ENCODE peak calls at places on chromosome 14, in nine cellular contexts. J is adrenal gland, Q is lower lobe of right lung, O is stomach, D is heart right ventricle, M is fibroblast of lung, Z is AG04450, P is left ventricle myocardium inferior, I is ovary. T is an unnamed sample.

GRCh38 chr14:85443001-85443400 is 86.9 kb upstream of the FLRT2 start:
- DNase-seq in J (no peak), Q (no peak), O (no peak), D (no peak), M (no peak), Z (no peak), P (no peak), I (no peak), T (no peak)

GRCh38 chr14:61525293-61526011 is 169.9 kb upstream of the HIF1A start:
- DNase-seq in J (peak; percentile 84), Q (peak; percentile 70), O (peak; percentile 58), D (peak; percentile 52), M (peak; percentile 57), Z (no peak), P (peak; percentile 65), I (peak; percentile 40), T (peak; percentile 89)

GRCh38 chr14:44897041-44897843 is 64.5 kb downstream of the KLHL28 start:
- DNase-seq in J (peak; percentile 99), Q (peak; percentile 99), O (peak; percentile 99), D (peak; percentile 98), M (peak; percentile 97), Z (peak; percentile 91), P (peak; percentile 99), I (peak; percentile 99), T (peak; percentile 99)

GRCh38 chr14:64777461-64777860 is 73.2 kb downstream of the PLEKHG3 start:
- DNase-seq in J (no peak), Q (no peak), O (no peak), D (no peak), M (no peak), Z (no peak), P (no peak), I (no peak), T (no peak)

GRCh38 chr14:105889666-105890473 is 363.5 kb downstream of the TMEM121 start:
- DNase-seq in J (no peak), Q (peak; percentile 24), O (no peak), D (no peak), M (no peak), Z (no peak), P (peak; percentile 8), I (peak; percentile 1), T (peak; percentile 69)

GRCh38 chr14:68141531-68142088 is 322.0 kb downstream of the RAD51B start:
- DNase-seq in J (no peak), Q (no peak), O (no peak), D (no peak), M (peak; percentile 74), Z (no peak), P (no peak), I (no peak), T (no peak)

GRCh38 chr14:56338674-56339073 is 220.5 kb downstream of the PELI2 start:
- DNase-seq in J (no peak), Q (no peak), O (no peak), D (no peak), M (no peak), Z (no peak), P (no peak), I (no peak), T (no peak)

GRCh38 chr14:99388286-99388685 is 92.4 kb downstream of the SETD3 start:
- DNase-seq in J (no peak), Q (no peak), O (no peak), D (no peak), M (no peak), Z (no peak), P (no peak), I (no peak), T (no peak)

GRCh38 chr14:96268426-96269358 is 12.7 kb downstream of the BDKRB1 start:
- DNase-seq in J (peak; percentile 25), Q (no peak), O (no peak), D (no peak), M (peak; percentile 96), Z (peak; percentile 88), P (no peak), I (no peak), T (no peak)

GRCh38 chr14:96265387-96265786 is 9.4 kb downstream of the BDKRB1 start:
- DNase-seq in J (no peak), Q (no peak), O (no peak), D (no peak), M (peak; percentile 51), Z (no peak), P (no peak), I (no peak), T (no peak)

GRCh38 chr14:96267916-96268315 is 11.9 kb downstream of the BDKRB1 start:
- DNase-seq in J (no peak), Q (no peak), O (no peak), D (no peak), M (no peak), Z (no peak), P (no peak), I (no peak), T (no peak)

GRCh38 chr14:96269359-96269710 is 13.3 kb downstream of the BDKRB1 start:
- DNase-seq in J (no peak), Q (no peak), O (no peak), D (no peak), M (no peak), Z (no peak), P (no peak), I (no peak), T (no peak)

DNA sequence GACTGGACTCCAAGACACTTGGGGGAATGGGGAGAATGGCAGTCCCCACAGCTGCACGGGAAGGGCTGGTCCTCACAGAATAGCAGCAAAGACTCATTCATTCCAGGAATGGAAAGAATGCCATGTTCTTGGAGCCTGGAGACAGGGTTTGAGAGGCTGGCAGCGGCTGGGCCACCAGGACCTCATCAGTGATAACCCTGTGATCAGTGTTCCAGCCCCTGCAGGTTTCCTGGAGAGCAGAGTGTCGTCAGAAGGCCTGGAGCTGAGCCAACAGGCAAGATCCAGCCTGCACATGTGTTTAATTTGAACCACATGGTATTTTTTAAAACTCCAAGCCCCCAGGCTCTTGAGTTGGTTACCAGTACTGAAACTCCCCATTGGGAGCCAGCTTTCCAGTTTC is 11.3 kb downstream of the BDKRB1 start:
- DNase-seq in J (no peak), Q (no peak), O (no peak), D (no peak), M (peak; percentile 82), Z (peak; percentile 69), P (no peak), I (no peak), T (no peak)
- H3K27ac ChIP-seq in J (no peak overlapping the region), Q (no peak overlapping the region), O (no peak overlapping the region), D (no peak overlapping the region), M (peak overlapping the region; percentile 43), Z (peak overlapping the region; percentile 89), P (no peak overlapping the region), I (no peak overlapping the region), T (no peak overlapping the region)

GRCh38 chr14:34303811-34304210 is 158.2 kb downstream of the SPTSSA start:
- DNase-seq in J (no peak), Q (no peak), O (no peak), D (no peak), M (no peak), Z (no peak), P (no peak), I (no peak), T (no peak)

GRCh38 chr14:34300330-34300729 is 161.7 kb downstream of the SPTSSA start:
- DNase-seq in J (no peak), Q (no peak), O (no peak), D (no peak), M (no peak), Z (no peak), P (no peak), I (no peak), T (no peak)

GRCh38 chr14:34299360-34299759 is 162.7 kb downstream of the SPTSSA start:
- DNase-seq in J (no peak), Q (no peak), O (no peak), D (no peak), M (no peak), Z (no peak), P (no peak), I (no peak), T (no peak)

GRCh38 chr14:34302654-34303053 is 159.4 kb downstream of the SPTSSA start:
- DNase-seq in J (no peak), Q (no peak), O (no peak), D (no peak), M (peak; percentile 17), Z (no peak), P (no peak), I (no peak), T (no peak)

DNA sequence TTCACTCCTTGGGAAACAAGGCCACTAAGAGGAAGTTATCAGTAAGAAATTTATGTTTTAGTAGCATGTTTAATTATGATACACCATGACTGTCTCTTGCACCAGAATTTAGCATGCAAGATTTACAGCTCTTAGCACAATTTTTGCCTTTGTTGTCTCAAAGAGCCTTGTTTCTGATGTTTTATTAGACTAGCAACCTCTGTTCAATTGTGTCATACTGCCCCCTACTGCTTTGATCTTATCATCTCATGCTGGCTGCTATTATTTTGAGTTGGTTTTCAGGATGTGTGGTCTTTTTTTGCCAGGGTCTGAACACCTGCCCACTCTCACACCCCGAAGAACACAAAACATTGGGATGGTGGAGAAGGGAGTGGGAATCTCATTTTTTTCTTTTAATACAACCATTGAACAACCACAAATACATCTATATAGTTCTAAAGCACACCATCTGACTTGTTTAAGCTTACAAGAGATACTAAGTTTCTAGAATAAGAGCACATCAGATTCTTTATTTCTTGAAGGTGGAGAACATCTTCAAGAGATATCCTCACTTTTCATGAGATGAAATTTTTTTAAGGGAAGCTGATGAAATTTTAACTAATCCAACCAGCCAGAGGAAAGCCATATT is 160.8 kb downstream of the SPTSSA start:
- DNase-seq in J (no peak), Q (no peak), O (no peak), D (no peak), M (peak; percentile 48), Z (no peak), P (no peak), I (no peak), T (no peak)
- TF ChIP-seq CTCF in J (peak; percentile 48), Q (peak; percentile 60), O (peak; percentile 69), D (peak; percentile 76), M (peak; percentile 56), Z (peak; percentile 50), P (peak; percentile 73), I (no peak), T (no peak)

GRCh38 chr14:50000215-50001145 is 107.6 kb downstream of the ARF6 start:
- DNase-seq in J (peak; percentile 54), Q (peak; percentile 72), O (peak; percentile 56), D (peak; percentile 53), M (peak; percentile 71), Z (no peak), P (peak; percentile 47), I (peak; percentile 43), T (peak; percentile 89)

GRCh38 chr14:49999826-50000214 is 106.9 kb downstream of the ARF6 start:
- DNase-seq in J (no peak), Q (no peak), O (no peak), D (no peak), M (no peak), Z (no peak), P (no peak), I (no peak), T (no peak)

GRCh38 chr14:49999216-49999761 is 106.4 kb downstream of the ARF6 start:
- DNase-seq in J (peak; percentile 89), Q (peak; percentile 87), O (peak; percentile 86), D (peak; percentile 82), M (peak; percentile 69), Z (no peak), P (peak; percentile 82), I (no peak), T (peak; percentile 90)

GRCh38 chr14:49995162-49995561 is 102.3 kb downstream of the ARF6 start:
- DNase-seq in J (no peak), Q (no peak), O (no peak), D (no peak), M (no peak), Z (no peak), P (no peak), I (no peak), T (no peak)

GRCh38 chr14:49997991-49998390 is 105.1 kb downstream of the ARF6 start:
- DNase-seq in J (no peak), Q (no peak), O (no peak), D (no peak), M (no peak), Z (no peak), P (no peak), I (no peak), T (no peak)
- H3K27ac ChIP-seq in J (no peak overlapping the region), Q (peak overlapping the region; percentile 88), O (no peak overlapping the region), D (no peak overlapping the region), M (no peak overlapping the region), Z (peak overlapping the region; percentile 11), P (peak overlapping the region; percentile 90), I (no peak overlapping the region), T (no peak overlapping the region)

DNA sequence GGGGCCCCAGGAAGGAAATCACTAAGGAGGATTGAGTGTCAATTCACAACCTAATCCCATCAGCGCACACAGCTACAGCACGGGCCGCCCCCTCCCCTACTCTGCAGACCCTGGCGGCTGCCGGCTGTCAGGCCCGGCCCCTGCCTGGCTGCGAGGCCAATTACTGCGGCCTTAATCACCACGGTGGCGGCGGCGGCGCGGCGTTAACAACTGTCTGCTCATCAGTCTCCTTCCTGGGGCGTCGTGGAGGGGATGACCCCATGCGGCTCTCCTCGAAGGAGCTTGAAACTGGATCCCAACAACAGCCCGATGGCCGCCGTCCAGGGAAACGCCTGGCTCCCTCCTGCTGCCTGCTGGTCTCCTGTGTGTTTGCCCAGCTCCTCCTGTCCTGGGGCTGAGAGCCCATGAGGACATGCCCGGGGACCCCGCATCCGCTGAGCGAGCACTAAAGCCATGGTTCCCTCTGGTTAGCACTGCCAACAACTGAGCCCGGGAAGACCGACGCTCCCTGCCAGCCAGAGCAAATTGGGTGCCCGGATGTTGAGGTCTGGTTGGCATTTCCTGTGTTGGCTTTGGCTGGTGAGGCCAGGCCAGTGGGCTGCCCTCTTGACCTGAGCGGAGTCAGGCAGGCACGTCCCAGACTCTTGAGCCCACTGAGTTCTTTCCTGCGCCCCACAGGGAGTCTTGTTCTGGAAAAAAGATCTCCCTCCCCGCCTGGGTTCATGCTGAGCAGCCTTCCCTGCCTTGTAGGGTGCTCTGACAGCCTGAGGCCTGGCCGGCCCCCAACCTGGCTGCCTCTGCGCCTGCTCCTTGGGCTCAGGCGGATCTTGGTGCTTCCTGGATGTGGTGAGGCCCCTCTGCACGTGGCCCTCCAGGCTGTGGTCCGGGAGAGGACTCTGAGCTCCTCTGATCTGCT is 21.7 kb upstream of the EIF2B2 start:
- DNase-seq in J (no peak), Q (no peak), O (no peak), D (no peak), M (peak; percentile 64), Z (no peak), P (no peak), I (no peak), T (peak; percentile 95)
- TF ChIP-seq CTCF in J (no peak), Q (no peak), O (no peak), D (no peak), M (no peak), Z (peak; percentile 6), P (no peak), I (no peak), T (no peak)

T was measured in coronary artery.